ENCODE peak calls at places on chromosome 19, in eight cellular contexts. F, E, S, Y, R, L, O and Z are unnamed samples.

GRCh38 chr19:13812544-13812943 is 17.3 kb downstream of the ZSWIM4 start:
- DNase-seq in S (no peak), E (no peak), O (no peak), Y (no peak), R (no peak), L (no peak), F (no peak), Z (no peak)

GRCh38 chr19:45607071-45608029 is 5.3 kb upstream of the GPR4 start:
- DNase-seq in L (peak), R (peak), F (peak), O (peak), S (peak), Y (peak), E (peak), Z (peak)

GRCh38 chr19:51637362-51637978 is 7.3 kb upstream of the SIGLEC5 start:
- DNase-seq in E (no peak), R (no peak), L (no peak), F (peak), Y (no peak), O (no peak), S (peak), Z (no peak)

GRCh38 chr19:41218615-41219507 is at the start of gene AXL:
- DNase-seq in O (no peak), L (no peak), S (peak), R (peak), F (peak), Y (peak), E (peak), Z (peak)

GRCh38 chr19:51572908-51573307 is 1.8 kb downstream of the ZNF175 start:
- DNase-seq in O (no peak), F (peak), S (no peak), R (no peak), E (no peak), Y (no peak), L (no peak), Z (no peak)

GRCh38 chr19:16614941-16615340 is 13.1 kb downstream of the MED26 start:
- DNase-seq in L (no peak), F (no peak), E (no peak), R (no peak), O (no peak), S (peak), Y (no peak), Z (no peak)

GRCh38 chr19:11337080-11337479 is 2.4 kb downstream of the RAB3D start:
- DNase-seq in S (no peak), E (no peak), L (no peak), Y (no peak), R (no peak), O (no peak), F (no peak), Z (no peak)

GRCh38 chr19:51311388-51312257 is at the start of gene IGLON5:
- DNase-seq in L (no peak), S (no peak), O (no peak), F (no peak), Y (no peak), R (no peak), E (no peak), Z (no peak)

GRCh38 chr19:39858541-39858940 is 12.4 kb upstream of the FBL start:
- DNase-seq in Y (no peak), S (no peak), E (peak), F (no peak), L (no peak), R (no peak), O (no peak), Z (no peak)

GRCh38 chr19:17915940-17916593 is 16.7 kb upstream of the CCDC124 start:
- DNase-seq in O (no peak), F (no peak), Y (no peak), S (peak), L (no peak), R (no peak), E (no peak), Z (no peak)

GRCh38 chr19:32195706-32196610 is 149.5 kb upstream of the ZNF507 start:
- DNase-seq in E (no peak), O (no peak), Y (no peak), L (no peak), F (no peak), R (no peak), S (no peak), Z (no peak)

GRCh38 chr19:41859213-41859617 is 840 bp upstream of the RPS19 start:
- DNase-seq in L (no peak), O (no peak), S (no peak), F (no peak), E (no peak), R (no peak), Y (no peak), Z (no peak)

GRCh38 chr19:17500447-17501198 is 10.8 kb upstream of the PGLS start:
- DNase-seq in R (no peak), Y (no peak), S (no peak), L (no peak), E (no peak), F (no peak), O (no peak), Z (no peak)

GRCh38 chr19:53409505-53410204 is 14.7 kb downstream of the ZNF765 start:
- DNase-seq in O (no peak), R (no peak), Y (no peak), F (no peak), E (no peak), S (no peak), L (no peak), Z (no peak)

GRCh38 chr19:11856568-11857264 is 8.2 kb downstream of the ZNF439 start:
- DNase-seq in F (no peak), L (no peak), E (no peak), O (no peak), Y (no peak), R (no peak), S (no peak), Z (no peak)

GRCh38 chr19:42412223-42412622 is 15.0 kb downstream of the LIPE start:
- DNase-seq in L (no peak), F (no peak), O (no peak), R (no peak), S (no peak), Y (peak), E (no peak), Z (peak)

GRCh38 chr19:41299755-41300089 is 10.2 kb upstream of the CCDC97 start:
- DNase-seq in R (no peak), S (no peak), Y (peak), O (peak), F (peak), E (peak), L (no peak), Z (no peak)

GRCh38 chr19:11554160-11554559 is 4.9 kb downstream of the ELOF1 start:
- DNase-seq in L (no peak), Y (no peak), O (no peak), R (no peak), S (no peak), E (no peak), F (no peak), Z (no peak)

GRCh38 chr19:49676136-49676689 is 858 bp upstream of the PRMT1 start:
- DNase-seq in S (peak), R (no peak), F (peak), L (peak), O (no peak), E (peak), Y (peak), Z (peak)

GRCh38 chr19:44796701-44797115 is 12.2 kb upstream of the BCAM start:
- DNase-seq in E (no peak), Y (no peak), R (peak), S (no peak), O (no peak), L (no peak), F (peak), Z (no peak)

GRCh38 chr19:13835791-13836723 is 40.8 kb downstream of the ZSWIM4 start:
- DNase-seq in O (no peak), L (no peak), Y (peak), R (no peak), F (no peak), S (no peak), E (peak), Z (no peak)

GRCh38 chr19:51296331-51297093 is 14.9 kb upstream of the IGLON5 start:
- DNase-seq in R (no peak), L (no peak), F (peak), E (no peak), S (no peak), O (no peak), Y (no peak), Z (no peak)

GRCh38 chr19:34364830-34365462 is at the start of gene GPI:
- DNase-seq in F (peak), Y (peak), R (peak), O (peak), L (peak), E (peak), S (peak), Z (peak)

GRCh38 chr19:44611812-44612295 is 1.5 kb upstream of the IGSF23 start:
- DNase-seq in F (no peak), S (no peak), L (no peak), E (no peak), O (no peak), Y (no peak), R (no peak), Z (no peak)

GRCh38 chr19:18340990-18341868 is 831 bp downstream of the PGPEP1 start:
- DNase-seq in F (peak), L (peak), S (no peak), E (peak), R (peak), Y (peak), O (peak), Z (peak)

GRCh38 chr19:27776020-27776419 is 1436.9 kb downstream of the UQCRFS1 start:
- DNase-seq in L (no peak), S (no peak), Y (no peak), F (peak), R (no peak), E (no peak), O (no peak), Z (no peak)

GRCh38 chr19:6060600-6061391 is 49.5 kb downstream of the RFX2 start:
- DNase-seq in Y (peak), F (no peak), E (no peak), O (peak), L (peak), S (peak), R (peak), Z (no peak)

GRCh38 chr19:40594251-40594650 is 6.9 kb upstream of the LTBP4 start:
- DNase-seq in S (no peak), L (no peak), F (no peak), E (no peak), R (no peak), O (no peak), Y (no peak), Z (no peak)

GRCh38 chr19:50690439-50690838 is 29.2 kb downstream of the SHANK1 start:
- DNase-seq in O (no peak), L (no peak), E (no peak), R (no peak), S (no peak), F (no peak), Y (no peak), Z (no peak)

GRCh38 chr19:46303702-46304397 is 7.0 kb downstream of the HIF3A start:
- DNase-seq in E (peak), S (peak), L (no peak), F (peak), Y (peak), O (no peak), R (peak), Z (no peak)

GRCh38 chr19:39971380-39971841 is 446 bp downstream of the PSMC4 start:
- DNase-seq in Y (no peak), R (no peak), E (no peak), L (no peak), O (no peak), S (peak), F (no peak), Z (no peak)

GRCh38 chr19:39083983-39084731 is at the start of gene ACP7:
- DNase-seq in E (no peak), L (peak), S (no peak), R (no peak), Y (no peak), O (no peak), F (no peak), Z (no peak)

GRCh38 chr19:49641688-49642487 is at the start of gene SCAF1:
- DNase-seq in L (peak), S (peak), Y (peak), F (peak), E (peak), O (peak), R (peak), Z (peak)

GRCh38 chr19:49684251-49684982 is 5.0 kb upstream of the ADM5 start:
- DNase-seq in E (no peak), R (no peak), L (no peak), S (no peak), Y (peak), F (no peak), O (no peak), Z (no peak)

GRCh38 chr19:46984077-46985010 is 35.3 kb upstream of the NPAS1 start:
- DNase-seq in R (no peak), Y (peak), E (peak), L (no peak), S (peak), O (no peak), F (peak), Z (no peak)

GRCh38 chr19:46745030-46745429 is 827 bp upstream of the FKRP start:
- DNase-seq in O (no peak), S (no peak), E (no peak), Y (no peak), R (no peak), L (no peak), F (no peak), Z (no peak)

GRCh38 chr19:16969127-16969526 is 57.5 kb downstream of the CPAMD8 start:
- DNase-seq in E (no peak), Y (no peak), R (peak), F (peak), L (no peak), S (peak), O (no peak), Z (no peak)

GRCh38 chr19:57068921-57069697 is 50.7 kb upstream of the USP29 start:
- DNase-seq in O (no peak), S (no peak), R (no peak), F (no peak), Y (no peak), L (no peak), E (peak), Z (peak)

DNA sequence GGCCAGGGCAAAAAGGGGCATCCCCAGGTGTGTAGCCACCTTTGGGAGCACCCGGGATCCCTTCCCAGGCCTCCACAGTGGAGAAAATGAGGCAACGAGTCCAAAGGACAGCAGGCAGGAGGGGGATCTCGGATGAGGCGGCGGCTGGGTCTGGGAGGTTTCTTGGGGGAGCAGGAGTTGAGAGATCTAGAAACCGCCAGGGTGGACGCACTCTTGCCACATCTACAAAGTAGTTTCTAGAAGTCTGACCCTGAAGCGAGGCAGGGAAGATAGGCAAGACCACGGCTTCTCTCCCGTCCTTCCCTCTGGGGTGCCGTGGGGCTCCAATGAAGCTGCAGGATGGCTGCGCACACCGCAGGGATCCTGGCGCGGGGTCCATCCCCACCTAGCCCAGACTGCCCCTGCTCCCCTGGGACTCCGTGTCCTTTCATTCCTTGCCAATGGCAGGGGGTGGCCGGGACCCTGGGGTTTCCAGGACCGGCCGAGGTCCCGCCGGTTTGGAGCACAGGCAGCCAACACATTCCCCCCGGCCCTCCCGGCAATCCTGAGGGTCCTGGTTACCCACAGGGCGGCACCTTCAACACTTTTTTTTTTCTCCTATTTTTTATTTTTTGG is 21.5 kb upstream of the ZBTB7A start:
- DNase-seq in Y (no peak), E (no peak), R (no peak), L (no peak), F (no peak), S (no peak), O (no peak), Z (no peak)
- H3K27ac ChIP-seq in Y (no peak), E (no peak), R (no peak), L (no peak), F (peak), S (peak), O (peak), Z (no peak)

DNA sequence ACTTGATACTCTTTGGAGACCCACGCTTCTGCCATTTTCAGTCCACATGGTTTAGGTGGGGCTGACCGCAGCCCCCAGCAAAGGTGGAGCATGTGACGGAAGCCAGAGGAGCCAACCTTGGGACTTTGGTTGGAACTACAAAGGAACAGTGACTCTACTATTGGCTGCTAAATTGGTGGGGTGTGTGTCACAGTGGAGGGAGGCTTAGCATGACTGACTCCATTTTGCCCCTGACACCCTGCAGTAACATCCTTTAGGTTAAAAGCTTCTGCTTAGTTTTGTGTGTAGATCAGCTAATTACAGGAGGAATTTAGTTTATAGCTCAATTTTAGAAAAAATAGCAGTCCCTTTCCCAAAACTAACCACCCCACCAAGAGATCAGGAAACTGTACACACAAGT is 6.6 kb downstream of the SDHAF1 start:
- DNase-seq in R (no peak), O (no peak), E (no peak), F (no peak), S (no peak), Y (no peak), L (no peak), Z (no peak)
- H3K27ac ChIP-seq in R (no peak), O (no peak), E (no peak), F (no peak), S (peak), Y (no peak), L (no peak), Z (no peak)

GRCh38 chr19:2175742-2176141 is 12.0 kb downstream of the DOT1L start:
- DNase-seq in F (no peak), R (no peak), O (no peak), S (no peak), Y (no peak), L (no peak), E (no peak), Z (no peak)
- H3K27ac ChIP-seq in F (peak), R (peak), O (no peak), S (peak), Y (peak), L (no peak), E (no peak), Z (no peak)

GRCh38 chr19:1263198-1263597 is 5.9 kb upstream of the CIRBP start:
- DNase-seq in O (no peak), L (no peak), S (no peak), E (no peak), R (no peak), F (no peak), Y (peak), Z (no peak)

GRCh38 chr19:1260749-1261511 is 8.2 kb upstream of the CIRBP start:
- DNase-seq in O (peak), Y (peak), R (peak), F (peak), E (peak), S (peak), L (peak), Z (peak)

GRCh38 chr19:1262687-1263123 is 6.4 kb upstream of the CIRBP start:
- DNase-seq in S (no peak), Y (peak), E (no peak), R (peak), L (no peak), O (no peak), F (no peak), Z (no peak)

GRCh38 chr19:1261512-1261862 is 7.6 kb upstream of the CIRBP start:
- DNase-seq in R (no peak), S (no peak), F (no peak), O (no peak), Y (peak), E (no peak), L (no peak), Z (no peak)

DNA sequence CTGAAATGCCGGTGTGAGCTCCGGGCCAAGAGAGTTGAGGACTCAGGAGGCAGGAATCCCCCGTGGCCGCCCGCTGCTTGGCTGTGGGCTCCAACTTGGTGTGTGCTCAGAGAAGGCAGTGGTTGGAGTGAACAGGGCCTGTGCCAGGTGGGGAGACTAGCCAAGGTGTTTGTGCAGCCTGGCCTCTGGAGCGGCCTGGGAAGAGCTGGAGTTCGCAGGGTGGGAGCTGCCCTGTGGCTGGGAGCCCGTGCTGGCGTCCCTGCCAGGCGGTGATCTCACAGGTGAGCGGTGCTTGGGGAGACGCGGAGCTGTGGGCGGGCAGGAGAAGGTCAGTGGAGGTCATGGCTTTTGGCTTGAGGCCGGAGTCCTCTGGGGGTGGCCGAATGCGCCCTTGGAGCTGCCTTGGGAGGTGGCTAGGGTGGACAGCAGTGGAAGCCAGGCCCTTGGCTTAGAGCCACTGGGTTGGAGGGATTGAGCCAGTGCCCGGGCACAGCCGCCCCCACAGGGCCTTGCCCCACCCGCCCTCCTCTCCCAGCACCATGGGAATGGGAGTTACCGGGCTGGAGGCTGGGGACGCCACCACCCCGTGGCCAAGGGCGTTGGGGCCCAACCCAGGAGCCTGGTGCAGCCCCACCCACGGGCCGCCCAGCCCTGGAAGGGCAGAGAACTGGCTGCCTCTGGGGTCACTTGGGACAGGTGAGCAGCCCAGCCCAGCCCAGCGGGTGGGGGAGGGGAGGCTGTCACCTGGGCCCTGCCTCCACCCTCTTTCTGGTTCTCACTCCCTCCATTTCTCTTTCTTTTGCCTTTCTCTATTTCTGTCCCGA is 7.1 kb upstream of the CIRBP start:
- DNase-seq in Y (peak), F (peak), R (peak), O (peak), L (no peak), S (peak), E (peak), Z (no peak)
- H3K27ac ChIP-seq in Y (peak), F (peak), R (peak), O (peak), L (peak), S (peak), E (peak), Z (peak)

GRCh38 chr19:31023038-31023437 is 326.2 kb downstream of the TSHZ3 start:
- DNase-seq in Y (no peak), E (no peak), O (no peak), F (no peak), S (no peak), R (no peak), L (no peak), Z (no peak)
- H3K27ac ChIP-seq in Y (no peak), E (no peak), O (no peak), F (no peak), S (no peak), R (no peak), L (no peak), Z (no peak)

DNA sequence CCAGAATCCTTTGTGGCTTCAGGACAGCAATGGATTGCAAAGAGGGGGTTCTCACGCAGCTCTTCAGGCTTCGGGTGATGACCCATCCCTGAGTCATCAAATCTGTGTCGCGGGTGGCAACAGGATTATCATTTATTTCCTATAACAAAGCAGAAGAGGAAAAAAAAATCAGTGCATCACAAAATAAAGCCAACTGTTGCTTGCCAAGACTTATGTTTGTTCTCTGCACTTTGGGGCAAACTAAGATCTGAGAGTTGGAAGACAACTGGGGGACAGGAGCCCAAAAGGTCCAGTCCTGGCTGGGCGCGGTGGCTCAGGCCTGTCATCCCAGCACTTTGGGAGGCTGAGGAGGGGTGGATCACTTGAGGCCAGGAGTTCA is 6.4 kb downstream of the GNA15 start:
- DNase-seq in Y (no peak), O (no peak), F (peak), R (no peak), L (no peak), S (peak), E (no peak), Z (no peak)
- H3K27ac ChIP-seq in Y (peak), O (peak), F (no peak), R (peak), L (no peak), S (peak), E (peak), Z (peak)